ENCODE peak calls at places on chromosomes 12 and 14, in seven cellular contexts. One of them, this sample, is unnamed.

GRCh38 chr14:64035143-64035542 is 182.3 kb downstream of the SYNE2 start:
- DNase-seq in A673: peak
- DNase-seq in WTC11: no peak
- DNase-seq in left lung: no peak
- DNase-seq in nucleus accumbens: no peak
- DNase-seq in activated gamma-delta T cell: no peak
- DNase-seq in T1000: no peak
- DNase-seq in this sample: no peak

GRCh38 chr14:74429221-74429691 is 3.2 kb upstream of the SYNDIG1L start:
- DNase-seq in activated gamma-delta T cell: no peak
- DNase-seq in T1000: no peak
- DNase-seq in nucleus accumbens: no peak
- DNase-seq in A673: no peak
- DNase-seq in left lung: no peak
- DNase-seq in WTC11: peak
- DNase-seq in this sample: no peak

GRCh38 chr14:60648169-60648933 is 926 bp downstream of the SIX1 start:
- DNase-seq in T1000: no peak
- DNase-seq in A673: peak
- DNase-seq in activated gamma-delta T cell: no peak
- DNase-seq in nucleus accumbens: no peak
- DNase-seq in WTC11: peak
- DNase-seq in left lung: peak
- DNase-seq in this sample: no peak

GRCh38 chr12:108839011-108839889 is 18.1 kb downstream of the SSH1 start:
- DNase-seq in activated gamma-delta T cell: no peak
- DNase-seq in nucleus accumbens: no peak
- DNase-seq in A673: no peak
- DNase-seq in left lung: no peak
- DNase-seq in WTC11: no peak
- DNase-seq in T1000: no peak
- DNase-seq in this sample: no peak

GRCh38 chr14:102838531-102838930 is 61.3 kb downstream of the TRAF3 start:
- DNase-seq in WTC11: peak
- DNase-seq in T1000: no peak
- DNase-seq in activated gamma-delta T cell: no peak
- DNase-seq in nucleus accumbens: no peak
- DNase-seq in left lung: no peak
- DNase-seq in A673: no peak
- DNase-seq in this sample: no peak

GRCh38 chr12:116818341-116818856 is 62.8 kb downstream of the HRK start:
- DNase-seq in nucleus accumbens: peak
- DNase-seq in WTC11: no peak
- DNase-seq in left lung: no peak
- DNase-seq in A673: peak
- DNase-seq in activated gamma-delta T cell: no peak
- DNase-seq in T1000: no peak
- DNase-seq in this sample: no peak

GRCh38 chr14:84686550-84686949 is 843.4 kb upstream of the FLRT2 start:
- DNase-seq in T1000: no peak
- DNase-seq in activated gamma-delta T cell: no peak
- DNase-seq in WTC11: no peak
- DNase-seq in nucleus accumbens: no peak
- DNase-seq in A673: no peak
- DNase-seq in left lung: no peak
- DNase-seq in this sample: no peak

GRCh38 chr12:105341010-105341409 is 10.5 kb downstream of the C12orf75 start:
- DNase-seq in A673: no peak
- DNase-seq in left lung: no peak
- DNase-seq in activated gamma-delta T cell: no peak
- DNase-seq in T1000: no peak
- DNase-seq in nucleus accumbens: no peak
- DNase-seq in WTC11: no peak
- DNase-seq in this sample: no peak

GRCh38 chr14:96762650-96763049 is 34.5 kb upstream of the VRK1 start:
- DNase-seq in activated gamma-delta T cell: no peak
- DNase-seq in T1000: no peak
- DNase-seq in A673: peak
- DNase-seq in WTC11: no peak
- DNase-seq in nucleus accumbens: no peak
- DNase-seq in left lung: no peak
- DNase-seq in this sample: no peak

GRCh38 chr12:79058342-79058741 is 193.8 kb downstream of the SYT1 start:
- DNase-seq in A673: no peak
- DNase-seq in nucleus accumbens: no peak
- DNase-seq in left lung: no peak
- DNase-seq in T1000: no peak
- DNase-seq in activated gamma-delta T cell: no peak
- DNase-seq in WTC11: no peak
- DNase-seq in this sample: no peak

This sample was measured in CD14-positive monocyte.